ENCODE peak calls at places on chromosomes 16 and 17, in seven cellular contexts. One of them, this sample, is unnamed.

GRCh38 chr17:76048711-76049110 is 21.6 kb upstream of the EVPL start:
- DNase-seq in brain microvascular endothelial cell: peak; percentile 86
- DNase-seq in GM13976: no peak
- DNase-seq in neural crest cell: no peak
- DNase-seq in IMR-90: peak; percentile 16
- DNase-seq in neural progenitor cell: no peak
- DNase-seq in mucosa of descending colon: no peak
- DNase-seq in this sample: no peak

GRCh38 chr16:79436885-79437284 is 163.7 kb downstream of the MAF start:
- DNase-seq in brain microvascular endothelial cell: no peak
- DNase-seq in GM13976: no peak
- DNase-seq in neural crest cell: no peak
- DNase-seq in IMR-90: no peak
- DNase-seq in neural progenitor cell: no peak
- DNase-seq in mucosa of descending colon: no peak
- DNase-seq in this sample: no peak

GRCh38 chr17:58245428-58246103 is 7.2 kb downstream of the LPO start:
- DNase-seq in brain microvascular endothelial cell: no peak
- DNase-seq in GM13976: no peak
- DNase-seq in neural crest cell: no peak
- DNase-seq in IMR-90: peak; percentile 11
- DNase-seq in neural progenitor cell: no peak
- DNase-seq in mucosa of descending colon: no peak
- DNase-seq in this sample: no peak

GRCh38 chr16:2003827-2004641 is 5.6 kb downstream of the ZNF598 start:
- DNase-seq in brain microvascular endothelial cell: peak; percentile 80
- DNase-seq in GM13976: peak; percentile 95
- DNase-seq in neural crest cell: peak; percentile 98
- DNase-seq in IMR-90: peak; percentile 81
- DNase-seq in neural progenitor cell: peak; percentile 99
- DNase-seq in mucosa of descending colon: peak; percentile 97
- DNase-seq in this sample: no peak

GRCh38 chr16:21302454-21302853 is 24.4 kb upstream of the CRYM start:
- DNase-seq in brain microvascular endothelial cell: no peak
- DNase-seq in GM13976: no peak
- DNase-seq in neural crest cell: no peak
- DNase-seq in IMR-90: peak; percentile 3
- DNase-seq in neural progenitor cell: peak; percentile 13
- DNase-seq in mucosa of descending colon: peak; percentile 45
- DNase-seq in this sample: no peak

GRCh38 chr17:5789443-5789842 is 205.1 kb upstream of the NLRP1 start:
- DNase-seq in brain microvascular endothelial cell: no peak
- DNase-seq in GM13976: no peak
- DNase-seq in neural crest cell: peak; percentile 13
- DNase-seq in IMR-90: no peak
- DNase-seq in neural progenitor cell: peak; percentile 85
- DNase-seq in mucosa of descending colon: no peak
- DNase-seq in this sample: no peak

GRCh38 chr16:89737341-89738071 is 16.2 kb downstream of the ZNF276 start:
- DNase-seq in brain microvascular endothelial cell: no peak
- DNase-seq in GM13976: no peak
- DNase-seq in neural crest cell: no peak
- DNase-seq in IMR-90: no peak
- DNase-seq in neural progenitor cell: no peak
- DNase-seq in mucosa of descending colon: no peak
- DNase-seq in this sample: no peak

GRCh38 chr17:50149425-50150353 is 788 bp downstream of the PPP1R9B start:
- DNase-seq in brain microvascular endothelial cell: no peak
- DNase-seq in GM13976: no peak
- DNase-seq in neural crest cell: peak; percentile 45
- DNase-seq in IMR-90: peak; percentile 48
- DNase-seq in neural progenitor cell: peak; percentile 87
- DNase-seq in mucosa of descending colon: peak; percentile 68
- DNase-seq in this sample: no peak

GRCh38 chr16:25151996-25152395 is 40.5 kb downstream of the LCMT1 start:
- DNase-seq in brain microvascular endothelial cell: peak; percentile 61
- DNase-seq in GM13976: no peak
- DNase-seq in neural crest cell: no peak
- DNase-seq in IMR-90: peak; percentile 58
- DNase-seq in neural progenitor cell: no peak
- DNase-seq in mucosa of descending colon: no peak
- DNase-seq in this sample: no peak

GRCh38 chr16:1237990-1238389 is 2.5 kb upstream of the TPSAB1 start:
- DNase-seq in brain microvascular endothelial cell: no peak
- DNase-seq in GM13976: no peak
- DNase-seq in neural crest cell: no peak
- DNase-seq in IMR-90: no peak
- DNase-seq in neural progenitor cell: no peak
- DNase-seq in mucosa of descending colon: no peak
- DNase-seq in this sample: no peak

GRCh38 chr16:87409153-87409552 is 17.0 kb downstream of the MAP1LC3B start:
- DNase-seq in brain microvascular endothelial cell: no peak
- DNase-seq in GM13976: no peak
- DNase-seq in neural crest cell: no peak
- DNase-seq in IMR-90: no peak
- DNase-seq in neural progenitor cell: no peak
- DNase-seq in mucosa of descending colon: no peak
- DNase-seq in this sample: no peak

GRCh38 chr16:66147338-66147737 is 219.2 kb upstream of the CDH5 start:
- DNase-seq in brain microvascular endothelial cell: no peak
- DNase-seq in GM13976: no peak
- DNase-seq in neural crest cell: no peak
- DNase-seq in IMR-90: no peak
- DNase-seq in neural progenitor cell: no peak
- DNase-seq in mucosa of descending colon: no peak
- DNase-seq in this sample: no peak

GRCh38 chr16:55077231-55077630 is 146.6 kb downstream of the IRX5 start:
- DNase-seq in brain microvascular endothelial cell: no peak
- DNase-seq in GM13976: no peak
- DNase-seq in neural crest cell: no peak
- DNase-seq in IMR-90: no peak
- DNase-seq in neural progenitor cell: no peak
- DNase-seq in mucosa of descending colon: no peak
- DNase-seq in this sample: no peak

GRCh38 chr17:74493381-74493833 is 27.0 kb downstream of the CD300A start:
- DNase-seq in brain microvascular endothelial cell: peak; percentile 63
- DNase-seq in GM13976: peak; percentile 75
- DNase-seq in neural crest cell: peak; percentile 78
- DNase-seq in IMR-90: peak; percentile 45
- DNase-seq in neural progenitor cell: peak; percentile 87
- DNase-seq in mucosa of descending colon: peak; percentile 86
- DNase-seq in this sample: peak; percentile 25

GRCh38 chr17:63714550-63715277 is 14.8 kb upstream of the LIMD2 start:
- DNase-seq in brain microvascular endothelial cell: no peak
- DNase-seq in GM13976: no peak
- DNase-seq in neural crest cell: no peak
- DNase-seq in IMR-90: peak; percentile 71
- DNase-seq in neural progenitor cell: no peak
- DNase-seq in mucosa of descending colon: no peak
- DNase-seq in this sample: no peak

GRCh38 chr16:58859958-58860669 is 126.0 kb upstream of the GOT2 start:
- DNase-seq in brain microvascular endothelial cell: no peak
- DNase-seq in GM13976: no peak
- DNase-seq in neural crest cell: no peak
- DNase-seq in IMR-90: no peak
- DNase-seq in neural progenitor cell: no peak
- DNase-seq in mucosa of descending colon: no peak
- DNase-seq in this sample: no peak

GRCh38 chr16:80909720-80910119 is 97.0 kb downstream of the CMC2 start:
- DNase-seq in brain microvascular endothelial cell: no peak
- DNase-seq in GM13976: no peak
- DNase-seq in neural crest cell: no peak
- DNase-seq in IMR-90: no peak
- DNase-seq in neural progenitor cell: no peak
- DNase-seq in mucosa of descending colon: no peak
- DNase-seq in this sample: no peak

GRCh38 chr16:361872-362701 is 8.3 kb downstream of the MRPL28 start:
- DNase-seq in brain microvascular endothelial cell: peak; percentile 53
- DNase-seq in GM13976: peak; percentile 88
- DNase-seq in neural crest cell: peak; percentile 63
- DNase-seq in IMR-90: peak; percentile 61
- DNase-seq in neural progenitor cell: peak; percentile 88
- DNase-seq in mucosa of descending colon: peak; percentile 82
- DNase-seq in this sample: peak; percentile 36

GRCh38 chr16:87661561-87661960 is 59.3 kb downstream of the JPH3 start:
- DNase-seq in brain microvascular endothelial cell: peak; percentile 29
- DNase-seq in GM13976: peak; percentile 79
- DNase-seq in neural crest cell: peak; percentile 59
- DNase-seq in IMR-90: peak; percentile 43
- DNase-seq in neural progenitor cell: peak; percentile 83
- DNase-seq in mucosa of descending colon: peak; percentile 42
- DNase-seq in this sample: no peak

GRCh38 chr16:24921229-24921628 is 75.5 kb downstream of the SLC5A11 start:
- DNase-seq in brain microvascular endothelial cell: no peak
- DNase-seq in GM13976: no peak
- DNase-seq in neural crest cell: no peak
- DNase-seq in IMR-90: no peak
- DNase-seq in neural progenitor cell: no peak
- DNase-seq in mucosa of descending colon: no peak
- DNase-seq in this sample: no peak

GRCh38 chr17:79621151-79621940 is 10.5 kb upstream of the RBFOX3 start:
- DNase-seq in brain microvascular endothelial cell: no peak
- DNase-seq in GM13976: no peak
- DNase-seq in neural crest cell: no peak
- DNase-seq in IMR-90: no peak
- DNase-seq in neural progenitor cell: no peak
- DNase-seq in mucosa of descending colon: no peak
- DNase-seq in this sample: no peak

GRCh38 chr16:52976539-52977167 is 76.0 kb downstream of the CHD9NB start:
- DNase-seq in brain microvascular endothelial cell: peak; percentile 5
- DNase-seq in GM13976: peak; percentile 47
- DNase-seq in neural crest cell: no peak
- DNase-seq in IMR-90: peak; percentile 22
- DNase-seq in neural progenitor cell: peak; percentile 30
- DNase-seq in mucosa of descending colon: peak; percentile 24
- DNase-seq in this sample: no peak
- TF ChIP-seq CTCF in brain microvascular endothelial cell: no peak
- TF ChIP-seq CTCF in GM13976: peak; percentile 26
- TF ChIP-seq CTCF in neural crest cell: peak; percentile 37
- TF ChIP-seq CTCF in IMR-90: peak; percentile 36
- TF ChIP-seq CTCF in neural progenitor cell: peak; percentile 41
- TF ChIP-seq CTCF in mucosa of descending colon: peak; percentile 35
- TF ChIP-seq CTCF in this sample: peak; percentile 60

DNA sequence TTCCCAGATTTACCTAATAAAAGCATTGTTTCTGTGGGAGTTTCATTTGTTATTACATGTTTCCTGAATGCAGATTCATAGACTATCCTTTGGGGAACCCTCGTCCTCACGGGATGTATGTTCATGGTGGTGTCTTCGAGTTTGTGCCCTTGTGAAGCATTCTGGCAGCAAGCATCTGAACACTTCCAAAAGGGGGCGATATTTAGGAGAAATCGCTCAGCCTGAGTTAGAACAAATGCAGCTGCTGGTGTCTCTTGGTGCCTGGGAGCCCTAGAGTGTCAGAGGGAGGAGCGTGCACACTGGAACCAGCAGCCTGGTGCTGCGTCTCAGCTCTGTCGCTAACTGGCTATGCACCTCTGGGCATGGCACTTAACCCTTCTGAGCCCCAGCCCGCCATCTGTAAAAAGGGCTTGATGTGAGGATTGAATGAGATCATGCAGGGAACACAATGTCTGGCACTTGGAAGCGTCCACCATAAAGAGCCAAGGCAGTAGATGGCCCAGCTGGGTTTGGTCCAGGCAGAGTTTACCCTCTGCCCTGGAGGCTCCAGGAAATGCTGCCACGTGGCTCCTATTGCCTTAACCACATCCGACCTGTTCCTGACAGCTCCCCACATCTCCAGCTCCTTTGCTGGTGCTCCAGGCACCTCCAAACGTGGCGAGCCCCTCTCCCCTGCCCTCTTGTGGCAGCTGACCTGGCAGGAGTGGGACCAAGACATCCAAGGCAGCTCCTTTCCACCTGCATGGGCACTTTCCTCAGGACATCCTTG is 25.0 kb upstream of the C16orf78 start:
- DNase-seq in brain microvascular endothelial cell: no peak
- DNase-seq in GM13976: no peak
- DNase-seq in neural crest cell: no peak
- DNase-seq in IMR-90: no peak
- DNase-seq in neural progenitor cell: no peak
- DNase-seq in mucosa of descending colon: no peak
- DNase-seq in this sample: no peak
- TF ChIP-seq CTCF in brain microvascular endothelial cell: no peak
- TF ChIP-seq CTCF in GM13976: no peak
- TF ChIP-seq CTCF in neural crest cell: no peak
- TF ChIP-seq CTCF in IMR-90: no peak
- TF ChIP-seq CTCF in neural progenitor cell: peak; percentile 26
- TF ChIP-seq CTCF in mucosa of descending colon: no peak
- TF ChIP-seq CTCF in this sample: peak; percentile 47

DNA sequence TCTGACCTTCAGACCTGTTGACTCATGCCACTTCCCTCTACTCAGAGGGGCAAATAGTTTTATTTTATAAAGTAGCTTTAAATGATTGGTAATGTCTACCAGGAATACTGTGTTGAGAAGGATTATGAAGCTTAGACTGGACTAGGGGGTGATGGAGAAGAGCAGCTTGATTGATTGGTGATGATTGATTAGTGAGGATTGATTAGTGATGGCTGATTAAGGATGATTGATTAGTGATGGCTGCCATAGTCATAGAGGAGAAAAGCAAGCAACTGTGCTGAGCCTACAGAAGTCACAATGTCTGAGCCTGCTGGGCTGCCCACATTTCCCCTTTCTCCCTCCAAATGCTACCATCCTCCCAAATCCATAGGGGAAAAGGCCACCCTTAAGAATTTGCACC is 206.8 kb upstream of the SALL1 start:
- DNase-seq in brain microvascular endothelial cell: no peak
- DNase-seq in GM13976: no peak
- DNase-seq in neural crest cell: no peak
- DNase-seq in IMR-90: no peak
- DNase-seq in neural progenitor cell: no peak
- DNase-seq in mucosa of descending colon: no peak
- DNase-seq in this sample: no peak
- TF ChIP-seq CTCF in brain microvascular endothelial cell: no peak
- TF ChIP-seq CTCF in GM13976: no peak
- TF ChIP-seq CTCF in neural crest cell: no peak
- TF ChIP-seq CTCF in IMR-90: no peak
- TF ChIP-seq CTCF in neural progenitor cell: no peak
- TF ChIP-seq CTCF in mucosa of descending colon: no peak
- TF ChIP-seq CTCF in this sample: no peak

DNA sequence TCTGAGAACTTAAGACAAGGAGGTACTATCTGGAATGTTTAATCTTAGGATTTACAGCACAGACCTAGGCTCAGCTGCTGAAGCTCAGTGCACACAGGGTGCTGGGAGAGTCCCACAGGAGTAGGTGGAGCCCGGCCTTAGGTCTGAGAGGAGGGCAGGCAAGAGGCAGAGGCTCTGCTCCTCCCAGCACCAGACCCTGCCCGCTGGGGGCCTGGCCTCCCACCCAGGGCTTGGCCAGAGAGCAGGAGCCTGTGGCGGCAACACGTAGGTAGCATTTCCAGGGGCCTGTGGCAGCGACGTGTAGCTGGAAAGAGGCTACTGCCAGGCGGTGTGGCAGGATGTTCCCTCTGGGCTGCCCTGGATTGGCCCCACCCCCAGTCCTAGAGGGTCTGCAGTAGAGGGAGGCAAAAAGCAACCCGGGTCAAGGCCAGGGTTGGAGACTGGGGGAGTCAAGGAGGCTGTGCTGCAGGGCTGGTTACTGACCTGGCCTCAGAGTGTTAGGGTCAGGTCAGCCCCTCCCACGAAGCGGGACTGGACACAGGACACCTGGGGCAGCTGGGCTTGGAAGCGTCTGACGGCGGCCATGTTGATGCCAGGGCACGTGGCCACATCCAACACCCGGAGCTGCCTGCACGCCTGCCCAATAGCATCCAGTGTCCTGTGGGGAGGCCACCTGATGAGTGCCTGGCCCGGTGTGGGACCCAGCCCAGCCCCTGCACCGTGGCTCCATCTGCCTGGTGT is 8.4 kb downstream of the ELMO3 start:
- DNase-seq in brain microvascular endothelial cell: no peak
- DNase-seq in GM13976: peak; percentile 41
- DNase-seq in neural crest cell: no peak
- DNase-seq in IMR-90: no peak
- DNase-seq in neural progenitor cell: peak; percentile 22
- DNase-seq in mucosa of descending colon: no peak
- DNase-seq in this sample: no peak
- TF ChIP-seq CTCF in brain microvascular endothelial cell: no peak
- TF ChIP-seq CTCF in GM13976: no peak
- TF ChIP-seq CTCF in neural crest cell: no peak
- TF ChIP-seq CTCF in IMR-90: no peak
- TF ChIP-seq CTCF in neural progenitor cell: no peak
- TF ChIP-seq CTCF in mucosa of descending colon: no peak
- TF ChIP-seq CTCF in this sample: no peak